ENCODE peak calls at places on chromosomes 16 and 17, in four cellular contexts. N is A549, S is K562, A is IMR-90. I is an unnamed sample.

GRCh38 chr16:77794586-77794985 is 6.2 kb downstream of the VAT1L start:
- DNase-seq in A (peak), S (no peak), N (no peak), I (no peak)

GRCh38 chr16:66367968-66368891 is 1.7 kb downstream of the CDH5 start:
- DNase-seq in S (no peak), N (no peak), A (no peak), I (no peak)

GRCh38 chr16:78002915-78003538 is 19.3 kb upstream of the CLEC3A start:
- DNase-seq in N (peak), S (peak), A (peak), I (peak)

GRCh38 chr17:69516911-69517310 is 102.4 kb downstream of the MAP2K6 start:
- DNase-seq in S (no peak), A (no peak), N (no peak), I (no peak)

GRCh38 chr17:56257075-56257474 is 103.8 kb downstream of the ANKFN1 start:
- DNase-seq in S (no peak), A (no peak), N (no peak), I (no peak)

GRCh38 chr17:15999974-16000827 is 577 bp downstream of the TTC19 start:
- DNase-seq in S (no peak), N (peak), A (peak), I (peak)

GRCh38 chr16:49542391-49542891 is 168.8 kb downstream of the C16orf78 start:
- DNase-seq in S (no peak), A (no peak), N (no peak), I (no peak)

GRCh38 chr16:70331588-70332358 is 14.9 kb upstream of the DDX19A start:
- DNase-seq in S (peak), A (no peak), N (no peak), I (no peak)

GRCh38 chr17:12627776-12628491 is 37.8 kb upstream of the MYOCD start:
- DNase-seq in N (peak), S (no peak), A (peak), I (no peak)

GRCh38 chr16:59591480-59591879 is 857.4 kb upstream of the GOT2 start:
- DNase-seq in A (peak), N (no peak), S (no peak), I (no peak)

GRCh38 chr16:12157510-12158093 is 181.1 kb downstream of the SNX29 start:
- DNase-seq in N (no peak), S (no peak), A (peak), I (no peak)

GRCh38 chr17:3527896-3528603 is 29.6 kb downstream of the TRPV3 start:
- DNase-seq in A (no peak), N (no peak), S (no peak), I (no peak)

GRCh38 chr17:29166507-29166887 is 13.7 kb downstream of the MYO18A start:
- DNase-seq in A (no peak), S (no peak), N (no peak), I (no peak)

GRCh38 chr17:64707077-64707591 is 45.0 kb upstream of the SMURF2 start:
- DNase-seq in S (no peak), N (peak), A (peak), I (no peak)

GRCh38 chr17:81429813-81430510 is 34.7 kb downstream of the BAHCC1 start:
- DNase-seq in S (no peak), N (no peak), A (no peak), I (no peak)

GRCh38 chr16:67155305-67156145 is 4.2 kb downstream of the TRADD start:
- DNase-seq in A (peak), S (peak), N (peak), I (peak)

GRCh38 chr17:10879110-10879509 is 41.2 kb upstream of the PIRT start:
- DNase-seq in N (peak), S (peak), A (no peak), I (peak)

GRCh38 chr17:74790206-74791066 is 14.3 kb upstream of the NAT9 start:
- DNase-seq in S (no peak), N (no peak), A (no peak), I (no peak)

GRCh38 chr16:2591476-2592240 is 53.8 kb downstream of the PDPK1 start:
- DNase-seq in S (no peak), A (no peak), N (no peak), I (no peak)

GRCh38 chr17:6491071-6491700 is 46.9 kb downstream of the PIMREG start:
- DNase-seq in N (no peak), S (no peak), A (no peak), I (no peak)

GRCh38 chr16:46859719-46860152 is 24.4 kb upstream of the GPT2 start:
- DNase-seq in A (peak), N (peak), S (peak), I (no peak)

GRCh38 chr17:31200287-31200686 is 96.8 kb downstream of the OMG start:
- DNase-seq in A (peak), S (no peak), N (no peak), I (no peak)

GRCh38 chr16:53864819-53865491 is 161.0 kb downstream of the FTO start:
- DNase-seq in N (peak), S (no peak), A (peak), I (no peak)

GRCh38 chr17:57892820-57893595 is 43.2 kb upstream of the MRPS23 start:
- DNase-seq in A (peak), N (peak), S (no peak), I (peak)

GRCh38 chr17:10295728-10296343 is 77.0 kb downstream of the MYH13 start:
- DNase-seq in S (peak), N (peak), A (peak), I (peak)

GRCh38 chr17:28725660-28726395 is at the start of gene TLCD1:
- DNase-seq in A (peak), N (peak), S (peak), I (peak)

GRCh38 chr17:59436900-59437299 is 105.4 kb downstream of the YPEL2 start:
- DNase-seq in N (no peak), A (no peak), S (no peak), I (no peak)

GRCh38 chr17:48494335-48494734 is 36.5 kb downstream of the HOXB1 start:
- DNase-seq in N (no peak), S (no peak), A (peak), I (no peak)

GRCh38 chr16:79648846-79649245 is 48.3 kb upstream of the MAF start:
- DNase-seq in S (no peak), A (no peak), N (no peak), I (no peak)

GRCh38 chr17:65485388-65486299 is 75.8 kb downstream of the AXIN2 start:
- DNase-seq in N (no peak), S (no peak), A (no peak), I (no peak)

GRCh38 chr16:87206646-87207451 is 110.3 kb downstream of the C16orf95 start:
- DNase-seq in N (peak), S (no peak), A (peak), I (no peak)

GRCh38 chr17:58755577-58756245 is at the start of gene PPM1E:
- DNase-seq in A (peak), N (peak), S (peak), I (peak)

GRCh38 chr16:22144520-22144919 is 17.8 kb upstream of the SDR42E2 start:
- DNase-seq in S (no peak), A (no peak), N (no peak), I (no peak)
- TF ChIP-seq BHLHE40 in S (no peak), A (no peak), N (no peak), I (no peak)

GRCh38 chr17:77451894-77452852 is 311.4 kb downstream of the SEC14L1 start:
- DNase-seq in A (peak), S (peak), N (no peak), I (no peak)
- TF ChIP-seq BHLHE40 in A (no peak), S (no peak), N (no peak), I (no peak)

GRCh38 chr17:76272541-76273434 is 7.6 kb downstream of the UBALD2 start:
- DNase-seq in N (no peak), A (no peak), S (no peak), I (no peak)
- TF ChIP-seq BHLHE40 in N (no peak), A (no peak), S (no peak), I (no peak)

GRCh38 chr17:80261159-80261894 is 675 bp downstream of the RNF213 start:
- DNase-seq in N (peak), S (peak), A (peak), I (peak)
- TF ChIP-seq BHLHE40 in N (no peak), S (no peak), A (no peak), I (no peak)

GRCh38 chr17:44502598-44503079 is 567 bp downstream of the GPATCH8 start:
- DNase-seq in A (peak), N (peak), S (peak), I (peak)
- TF ChIP-seq BHLHE40 in A (no peak), N (no peak), S (no peak), I (no peak)

GRCh38 chr16:14302031-14302398 is 230.9 kb downstream of the MRTFB start:
- DNase-seq in S (peak), A (peak), N (peak), I (peak)
- TF ChIP-seq BHLHE40 in S (no peak), A (no peak), N (no peak), I (no peak)

GRCh38 chr17:68346448-68346847 is 55.2 kb downstream of the ARSG start:
- DNase-seq in S (no peak), N (no peak), A (no peak), I (no peak)
- TF ChIP-seq BHLHE40 in S (no peak), N (no peak), A (no peak), I (no peak)

DNA sequence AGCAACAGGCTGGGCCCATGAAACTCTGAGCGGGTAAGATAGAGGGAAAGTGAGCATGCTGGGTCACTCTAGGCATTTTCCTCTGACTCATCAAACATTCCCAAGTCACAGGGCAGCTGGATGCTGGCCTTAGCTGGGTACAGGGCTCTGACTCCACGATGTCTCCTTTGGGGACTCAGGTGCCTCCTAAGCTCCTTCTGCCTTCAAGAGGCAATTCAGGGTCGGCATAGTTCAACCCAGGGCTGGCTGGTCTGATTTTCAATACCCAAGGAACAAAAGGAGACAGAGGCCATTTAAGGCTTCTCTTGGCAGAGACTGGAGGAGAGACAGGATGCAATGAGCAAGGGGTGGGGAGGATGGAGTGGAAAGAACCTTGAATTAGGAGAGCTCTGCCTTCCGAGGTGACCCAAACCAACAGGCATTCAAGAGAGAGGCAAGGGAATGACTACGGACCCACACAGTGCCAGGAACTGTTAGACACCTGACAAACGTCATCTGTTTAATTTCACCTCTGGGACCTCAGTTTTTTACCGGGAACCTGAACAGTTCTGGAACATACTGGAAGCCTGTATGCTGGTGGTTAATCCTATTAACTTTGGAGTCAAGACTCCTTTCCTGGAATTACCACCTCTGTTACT is 905 bp downstream of the WBP2 start:
- DNase-seq in S (no peak), N (peak), A (peak), I (no peak)
- TF ChIP-seq BHLHE40 in S (no peak), N (no peak), A (no peak), I (no peak)

GRCh38 chr17:40560592-40561293 is 4.5 kb downstream of the CCR7 start:
- DNase-seq in A (peak), N (no peak), S (peak), I (no peak)

GRCh38 chr17:40562841-40563370 is 2.4 kb downstream of the CCR7 start:
- DNase-seq in S (no peak), N (no peak), A (no peak), I (no peak)

GRCh38 chr17:40563371-40564052 is 1.8 kb downstream of the CCR7 start:
- DNase-seq in N (no peak), A (no peak), S (no peak), I (no peak)

GRCh38 chr17:40561294-40561870 is 3.9 kb downstream of the CCR7 start:
- DNase-seq in A (no peak), N (no peak), S (no peak), I (no peak)

DNA sequence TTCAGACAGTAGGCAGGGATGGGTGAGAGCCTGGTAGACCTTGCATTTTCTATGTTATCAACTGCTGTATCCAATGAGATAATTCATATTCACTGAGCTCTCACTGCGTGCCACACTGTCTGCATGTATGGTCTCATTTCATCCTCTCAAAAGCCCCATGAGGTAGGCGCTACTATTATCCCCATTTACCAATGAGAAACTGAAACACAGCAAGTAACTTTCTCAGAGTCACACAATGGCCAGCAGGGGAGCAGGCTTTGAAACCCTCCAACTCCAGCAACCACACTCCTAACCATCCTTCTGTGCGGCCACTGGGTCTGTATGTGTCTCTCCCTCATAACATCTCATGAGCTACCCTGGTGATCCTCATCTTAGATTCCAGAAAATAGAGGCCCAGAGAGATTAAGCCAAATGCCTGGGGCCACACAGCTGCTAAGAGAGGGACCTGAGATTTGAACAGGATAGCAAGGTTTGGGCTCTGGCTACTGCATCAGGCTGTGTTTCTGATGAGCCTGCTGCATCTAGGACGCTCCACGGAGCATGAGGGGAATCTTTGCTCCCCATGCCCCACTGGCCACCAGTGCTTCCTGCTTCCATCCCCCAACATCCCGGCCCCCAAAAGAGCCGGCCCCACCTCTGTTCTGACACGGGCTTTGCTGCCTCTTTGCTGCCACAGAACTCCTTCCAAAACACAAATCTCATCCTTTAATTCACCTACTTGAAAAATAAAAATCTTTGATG is 3.2 kb downstream of the CCR7 start:
- DNase-seq in A (no peak), N (peak), S (no peak), I (no peak)
- TF ChIP-seq BHLHE40 in A (no peak), N (no peak), S (no peak), I (no peak)

I was measured in HEK293T.